ENCODE peak calls at places on chromosomes 6 and 20, in five cellular contexts. L is heart right ventricle; Y is CD4-positive, alpha-beta T cell; H is uterus; X is right lobe of liver. C is an unnamed sample.

GRCh38 chr6:167894965-167895364 is 68.3 kb downstream of the AFDN start:
- DNase-seq in L (no peak), Y (no peak), H (no peak), X (no peak), C (no peak)

GRCh38 chr20:10271470-10272219 is 53.0 kb downstream of the SNAP25 start:
- DNase-seq in L (no peak), Y (no peak), H (no peak), X (no peak), C (no peak)

GRCh38 chr6:111176038-111176762 is 88.9 kb downstream of the SLC16A10 start:
- DNase-seq in L (no peak), Y (no peak), H (no peak), X (no peak), C (no peak)

GRCh38 chr6:80165143-80165542 is 58.7 kb downstream of the BCKDHB start:
- DNase-seq in L (no peak), Y (no peak), H (no peak), X (no peak), C (peak)

GRCh38 chr6:118594877-118595276 is 46.8 kb downstream of the PLN start:
- DNase-seq in L (no peak), Y (no peak), H (no peak), X (no peak), C (no peak)

GRCh38 chr6:16174368-16175078 is 45.6 kb downstream of the MYLIP start:
- DNase-seq in L (no peak), Y (no peak), H (no peak), X (no peak), C (no peak)

GRCh38 chr6:91486200-91486599 is 899.3 kb upstream of the MAP3K7 start:
- DNase-seq in L (no peak), Y (no peak), H (no peak), X (no peak), C (no peak)

GRCh38 chr6:53306819-53307347 is 41.9 kb downstream of the ELOVL5 start:
- DNase-seq in L (no peak), Y (no peak), H (no peak), X (no peak), C (peak)

GRCh38 chr6:137362878-137363804 is 131.1 kb downstream of the OLIG3 start:
- DNase-seq in L (no peak), Y (no peak), H (no peak), X (no peak), C (no peak)

GRCh38 chr6:170443151-170443662 is 109.9 kb downstream of the PSMB1 start:
- DNase-seq in L (no peak), Y (no peak), H (no peak), X (no peak), C (no peak)

GRCh38 chr6:109961666-109962065 is 16.4 kb upstream of the GPR6 start:
- DNase-seq in L (no peak), Y (no peak), H (no peak), X (no peak), C (peak)

GRCh38 chr6:146871613-146872465 is 273.1 kb downstream of the ADGB start:
- DNase-seq in L (no peak), Y (no peak), H (no peak), X (no peak), C (no peak)

GRCh38 chr20:25484224-25484846 is 76.9 kb downstream of the GINS1 start:
- DNase-seq in L (no peak), Y (no peak), H (no peak), X (no peak), C (peak)

GRCh38 chr6:77876300-77876699 is 223.5 kb downstream of the MEI4 start:
- DNase-seq in L (no peak), Y (no peak), H (no peak), X (no peak), C (no peak)

GRCh38 chr6:15025416-15025815 is 220.5 kb upstream of the JARID2 start:
- DNase-seq in L (no peak), Y (no peak), H (no peak), X (no peak), C (no peak)

GRCh38 chr6:16799279-16800193 is 38.3 kb upstream of the ATXN1 start:
- DNase-seq in L (no peak), Y (no peak), H (no peak), X (no peak), C (peak)

GRCh38 chr6:62039602-62040001 is 246.4 kb downstream of the KHDRBS2 start:
- DNase-seq in L (no peak), Y (no peak), H (no peak), X (no peak), C (no peak)

GRCh38 chr6:24551139-24551538 is 56.4 kb downstream of the ALDH5A1 start:
- DNase-seq in L (no peak), Y (no peak), H (no peak), X (no peak), C (no peak)

GRCh38 chr20:52192296-52193007 is 873 bp upstream of the ZFP64 start:
- DNase-seq in L (peak), Y (no peak), H (no peak), X (no peak), C (peak)

GRCh38 chr6:164563866-164564265 is 745.5 kb downstream of the C6orf118 start:
- DNase-seq in L (no peak), Y (no peak), H (no peak), X (no peak), C (no peak)

GRCh38 chr20:10594286-10594868 is 79.4 kb downstream of the JAG1 start:
- DNase-seq in L (no peak), Y (no peak), H (no peak), X (no peak), C (no peak)

GRCh38 chr6:36677753-36678487 is 594 bp upstream of the CDKN1A start:
- DNase-seq in L (no peak), Y (no peak), H (no peak), X (no peak), C (no peak)

GRCh38 chr6:144886682-144887081 is 601.5 kb downstream of the UTRN start:
- DNase-seq in L (no peak), Y (no peak), H (no peak), X (no peak), C (no peak)

GRCh38 chr6:72619883-72620696 is 1.8 kb upstream of the KCNQ5 start:
- DNase-seq in L (peak), Y (peak), H (no peak), X (peak), C (no peak)

GRCh38 chr6:27188206-27188884 is 59.2 kb upstream of the PRSS16 start:
- DNase-seq in L (peak), Y (no peak), H (peak), X (peak), C (peak)

GRCh38 chr6:154768280-154768679 is 35.1 kb downstream of the SCAF8 start:
- DNase-seq in L (no peak), Y (no peak), H (no peak), X (no peak), C (no peak)

GRCh38 chr6:71181565-71181964 is 107.0 kb upstream of the OGFRL1 start:
- DNase-seq in L (no peak), Y (no peak), H (no peak), X (no peak), C (peak)

GRCh38 chr6:125188594-125189203 is 35.1 kb downstream of the TPD52L1 start:
- DNase-seq in L (no peak), Y (no peak), H (no peak), X (no peak), C (no peak)

GRCh38 chr6:168914070-168914469 is 339.6 kb downstream of the THBS2 start:
- DNase-seq in L (no peak), Y (no peak), H (no peak), X (no peak), C (no peak)

GRCh38 chr20:14495066-14495465 is 157.7 kb upstream of the FLRT3 start:
- DNase-seq in L (no peak), Y (no peak), H (no peak), X (no peak), C (no peak)

GRCh38 chr6:121482004-121482693 is 46.7 kb downstream of the GJA1 start:
- DNase-seq in L (no peak), Y (no peak), H (no peak), X (no peak), C (peak)

GRCh38 chr20:10591956-10592521 is 81.8 kb downstream of the JAG1 start:
- DNase-seq in L (no peak), Y (no peak), H (no peak), X (no peak), C (no peak)

GRCh38 chr6:110366241-110366640 is 8.1 kb upstream of the METTL24 start:
- DNase-seq in L (no peak), Y (no peak), H (no peak), X (no peak), C (no peak)

GRCh38 chr20:32494498-32495216 is 90.5 kb downstream of the NOL4L start:
- DNase-seq in L (no peak), Y (no peak), H (no peak), X (no peak), C (no peak)

GRCh38 chr6:42960243-42961019 is at the start of gene GNMT:
- DNase-seq in L (peak), Y (peak), H (peak), X (peak), C (peak)

GRCh38 chr20:23246682-23247664 is 103.6 kb upstream of the NXT1 start:
- DNase-seq in L (peak), Y (no peak), H (peak), X (no peak), C (no peak)

DNA sequence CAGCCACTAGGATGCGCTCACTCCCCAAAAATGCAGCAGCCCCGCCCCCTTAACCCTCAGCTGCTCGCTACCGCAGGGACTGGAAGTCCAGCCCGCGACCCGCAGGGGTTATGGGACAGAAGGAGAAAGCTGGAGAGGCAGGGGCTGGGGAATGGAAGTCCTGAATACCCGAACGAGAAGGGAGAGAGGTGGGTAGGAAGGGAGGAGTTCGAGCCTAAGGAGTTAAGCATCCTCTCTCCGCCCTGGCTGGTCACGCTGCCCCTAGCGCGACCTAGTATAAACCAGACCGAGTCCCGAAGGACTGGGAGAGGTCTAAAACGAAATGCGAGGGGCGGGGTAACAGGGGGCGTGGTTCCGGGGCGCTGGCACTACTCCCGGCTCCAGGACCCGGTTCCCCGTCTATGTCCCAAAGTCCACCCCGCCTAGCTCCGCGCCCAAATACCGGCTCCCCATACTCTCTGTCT is 448 bp upstream of the DDAH2 start:
- DNase-seq in L (peak), Y (peak), H (peak), X (peak), C (peak)
- TF ChIP-seq CTCF in L (peak), Y (peak), H (peak), X (peak), C (peak)

GRCh38 chr6:297571-298232 is 5.4 kb downstream of the DUSP22 start:
- DNase-seq in L (no peak), Y (no peak), H (no peak), X (no peak), C (no peak)
- H3K27ac ChIP-seq in L (peak), Y (no peak), H (no peak), X (no peak), C (no peak)

DNA sequence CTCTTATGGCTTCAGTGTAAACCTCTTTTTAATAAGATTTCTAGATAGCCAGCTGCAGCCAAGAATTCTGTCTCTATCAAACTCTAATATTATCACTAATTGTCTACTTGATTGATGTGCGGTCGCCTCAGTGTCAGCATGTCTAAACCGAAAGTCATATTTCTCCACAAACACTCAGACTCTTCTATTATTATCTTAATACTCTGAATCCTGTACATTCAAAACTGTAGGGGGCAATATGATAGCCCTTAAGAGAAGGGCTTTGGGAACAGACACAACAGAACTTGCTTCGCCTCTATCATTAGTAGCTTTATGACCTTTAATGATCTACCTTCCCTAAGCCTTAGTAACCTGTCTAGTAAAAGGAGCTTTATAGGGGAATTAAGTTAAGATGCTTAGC is 379.7 kb upstream of the PTCHD4 start:
- DNase-seq in L (no peak), Y (no peak), H (no peak), X (no peak), C (no peak)
- TF ChIP-seq CTCF in L (no peak), Y (no peak), H (no peak), X (no peak), C (no peak)

DNA sequence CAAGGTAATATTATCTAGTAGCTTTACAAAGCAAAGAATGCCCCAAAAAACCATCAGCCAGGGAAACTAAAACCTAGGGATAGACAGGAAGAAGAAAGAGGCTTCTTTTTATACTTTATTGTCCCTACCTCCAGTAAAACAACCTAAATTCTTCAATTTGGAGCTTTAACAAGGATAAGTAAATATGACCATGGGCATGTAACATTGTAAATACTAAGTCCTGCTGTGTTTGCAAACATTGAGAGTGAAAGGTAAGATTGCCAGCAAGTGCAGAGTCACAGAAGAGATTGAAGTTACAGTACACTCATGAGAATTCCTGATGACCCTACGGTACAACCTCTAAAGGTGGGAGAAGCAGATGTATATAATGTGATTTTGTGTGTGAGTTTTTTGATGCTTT is 117.2 kb downstream of the FOXO3 start:
- DNase-seq in L (no peak), Y (no peak), H (no peak), X (no peak), C (no peak)
- H3K27ac ChIP-seq in L (no peak), Y (no peak), H (no peak), X (peak), C (no peak)

DNA sequence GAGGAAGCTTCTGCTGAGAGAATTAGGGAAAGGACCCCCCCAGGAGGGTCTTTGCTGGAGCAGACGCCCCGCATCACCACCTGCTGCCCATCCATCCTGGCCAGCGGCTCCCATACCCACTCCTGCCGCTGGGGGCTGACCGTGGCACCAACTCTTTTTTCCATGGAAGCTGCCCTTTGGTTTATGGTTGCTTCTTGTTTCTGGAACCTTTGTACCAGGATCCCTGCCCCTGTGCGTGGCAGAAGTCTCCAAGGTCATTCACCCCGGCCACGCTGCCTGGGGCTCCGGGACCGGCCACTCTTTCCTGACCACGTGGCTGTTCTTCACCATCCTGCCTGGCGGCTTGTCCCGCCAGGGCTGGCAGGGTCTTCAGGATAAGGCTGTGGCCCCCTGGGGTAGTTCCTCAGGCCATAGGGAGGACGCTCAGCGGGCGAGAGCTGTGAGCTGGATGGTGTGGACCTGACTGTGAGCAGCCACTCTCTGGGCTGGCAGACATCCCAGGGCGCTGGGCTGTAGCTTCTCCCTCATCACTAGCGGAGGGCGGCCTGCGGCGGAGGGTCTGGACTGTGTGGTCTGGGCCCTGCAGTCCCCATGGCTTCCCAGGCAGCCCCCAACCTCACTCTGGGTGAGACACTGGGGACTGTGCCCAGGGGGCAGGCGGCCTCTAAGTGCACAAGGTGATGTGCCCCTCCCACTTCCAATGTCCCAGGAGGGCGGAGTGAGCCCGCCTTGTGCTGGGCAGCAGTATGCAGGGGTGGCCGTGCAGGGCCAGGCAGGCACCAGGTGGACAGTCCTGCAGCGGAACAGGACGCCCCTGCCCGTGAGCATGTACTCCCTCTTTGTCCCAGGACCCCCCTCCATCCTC is 22.8 kb upstream of the RBBP8NL start:
- DNase-seq in L (peak), Y (no peak), H (no peak), X (no peak), C (no peak)
- TF ChIP-seq CTCF in L (no peak), Y (no peak), H (no peak), X (no peak), C (no peak)

GRCh38 chr6:69138893-69139494 is 503.9 kb downstream of the ADGRB3 start:
- DNase-seq in L (peak), Y (no peak), H (no peak), X (no peak), C (peak)

DNA sequence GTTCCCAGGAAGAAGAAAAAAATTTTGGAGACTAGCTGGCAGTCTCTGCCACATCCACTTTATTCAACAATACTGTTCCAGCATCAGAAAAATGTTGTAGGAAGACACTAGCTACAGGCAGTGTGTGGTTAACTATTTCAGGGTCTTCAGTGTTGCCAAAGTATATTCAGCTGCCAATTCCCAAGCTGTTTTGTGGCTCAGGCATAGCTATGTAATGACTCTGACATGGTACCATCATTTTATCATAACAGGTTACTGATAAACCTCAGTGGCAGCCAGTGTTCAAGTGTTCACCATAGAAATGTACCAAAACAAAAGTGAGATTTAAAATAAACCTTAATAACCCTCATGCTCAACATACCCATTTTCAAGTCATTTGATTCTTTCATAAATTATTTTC is 503.1 kb downstream of the ADGRB3 start:
- DNase-seq in L (no peak), Y (no peak), H (no peak), X (no peak), C (no peak)
- H3K27ac ChIP-seq in L (peak), Y (no peak), H (no peak), X (no peak), C (no peak)

DNA sequence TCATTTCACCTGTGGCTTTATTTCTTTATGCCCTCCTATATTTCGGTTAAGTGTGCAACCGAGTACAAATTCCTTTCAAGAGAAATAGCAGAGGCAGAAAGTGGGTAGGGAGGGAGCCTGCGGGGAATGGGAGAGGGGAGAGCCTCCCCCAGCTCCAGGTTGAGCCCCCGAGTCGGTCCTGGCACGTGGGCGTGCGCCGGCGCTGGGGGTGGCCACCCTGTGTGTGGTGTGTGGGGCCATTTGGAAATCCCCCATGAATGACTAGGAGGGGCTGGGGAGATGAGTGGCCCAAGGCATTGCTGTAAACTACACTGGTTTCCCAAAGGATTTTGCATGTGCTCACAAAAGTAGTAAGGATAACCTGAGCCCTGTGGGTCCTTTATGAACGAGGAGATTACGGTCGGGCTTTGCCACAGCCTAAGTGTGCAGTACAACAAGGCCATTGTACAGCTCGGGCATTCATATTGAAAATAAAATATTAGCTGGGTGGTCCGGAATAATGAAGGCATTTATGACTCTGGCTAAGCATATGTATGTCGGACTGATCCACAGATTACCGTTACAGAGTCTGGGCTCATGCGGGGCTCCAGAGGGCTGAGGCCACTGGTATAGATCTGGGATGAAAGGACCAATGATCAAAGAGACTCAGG is 84.4 kb upstream of the RALGAPA2 start:
- DNase-seq in L (no peak), Y (no peak), H (no peak), X (no peak), C (no peak)
- TF ChIP-seq CTCF in L (no peak), Y (no peak), H (no peak), X (no peak), C (no peak)

GRCh38 chr20:3690413-3690812 is 8.6 kb upstream of the ADAM33 start:
- DNase-seq in L (no peak), Y (no peak), H (no peak), X (no peak), C (no peak)

GRCh38 chr20:3687655-3688054 is 5.8 kb upstream of the ADAM33 start:
- DNase-seq in L (no peak), Y (no peak), H (peak), X (no peak), C (peak)

GRCh38 chr20:3685341-3685740 is 3.5 kb upstream of the ADAM33 start:
- DNase-seq in L (no peak), Y (no peak), H (no peak), X (no peak), C (no peak)

GRCh38 chr20:3689978-3690377 is 8.2 kb upstream of the ADAM33 start:
- DNase-seq in L (no peak), Y (no peak), H (no peak), X (no peak), C (no peak)

GRCh38 chr20:3686867-3687321 is 5.1 kb upstream of the ADAM33 start:
- DNase-seq in L (peak), Y (no peak), H (peak), X (no peak), C (peak)
- H3K27ac ChIP-seq in L (peak), Y (no peak), H (peak), X (no peak), C (peak)

GRCh38 chr6:158793432-158793831 is 25.7 kb downstream of the EZR start:
- DNase-seq in L (no peak), Y (no peak), H (no peak), X (no peak), C (peak)
- TF ChIP-seq CTCF in L (peak), Y (peak), H (no peak), X (peak), C (no peak)

C was measured in RWPE1.